ENCODE peak calls at places on chromosomes 13 and 19, in seven cellular contexts. One of them, this sample, is unnamed.

GRCh38 chr13:104171132-104171531 is 1104.9 kb upstream of the SLC10A2 start:
- DNase-seq in AG04450: no peak
- DNase-seq in psoas muscle: no peak
- DNase-seq in neuronal stem cell: no peak
- DNase-seq in tibial artery: no peak
- DNase-seq in uterus: no peak
- DNase-seq in breast epithelium: no peak
- DNase-seq in this sample: no peak

GRCh38 chr19:13812544-13812943 is 17.3 kb downstream of the ZSWIM4 start:
- DNase-seq in AG04450: no peak
- DNase-seq in psoas muscle: no peak
- DNase-seq in neuronal stem cell: no peak
- DNase-seq in tibial artery: no peak
- DNase-seq in uterus: no peak
- DNase-seq in breast epithelium: no peak
- DNase-seq in this sample: no peak

GRCh38 chr13:59409211-59409610 is 754.5 kb downstream of the DIAPH3 start:
- DNase-seq in AG04450: peak; percentile 32
- DNase-seq in psoas muscle: no peak
- DNase-seq in neuronal stem cell: no peak
- DNase-seq in tibial artery: no peak
- DNase-seq in uterus: no peak
- DNase-seq in breast epithelium: peak; percentile 18
- DNase-seq in this sample: no peak

GRCh38 chr13:72530471-72530870 is 197.0 kb downstream of the MZT1 start:
- DNase-seq in AG04450: no peak
- DNase-seq in psoas muscle: no peak
- DNase-seq in neuronal stem cell: no peak
- DNase-seq in tibial artery: no peak
- DNase-seq in uterus: no peak
- DNase-seq in breast epithelium: no peak
- DNase-seq in this sample: no peak

GRCh38 chr13:31105020-31105800 is 56.5 kb downstream of the HSPH1 start:
- DNase-seq in AG04450: no peak
- DNase-seq in psoas muscle: no peak
- DNase-seq in neuronal stem cell: no peak
- DNase-seq in tibial artery: no peak
- DNase-seq in uterus: no peak
- DNase-seq in breast epithelium: no peak
- DNase-seq in this sample: no peak

GRCh38 chr13:95644611-95645052 is at the start of gene DZIP1:
- DNase-seq in AG04450: peak; percentile 64
- DNase-seq in psoas muscle: peak; percentile 83
- DNase-seq in neuronal stem cell: peak; percentile 78
- DNase-seq in tibial artery: peak; percentile 79
- DNase-seq in uterus: peak; percentile 85
- DNase-seq in breast epithelium: peak; percentile 37
- DNase-seq in this sample: no peak

GRCh38 chr19:40231544-40232424 is 5.3 kb upstream of the CCNP start:
- DNase-seq in AG04450: no peak
- DNase-seq in psoas muscle: no peak
- DNase-seq in neuronal stem cell: no peak
- DNase-seq in tibial artery: no peak
- DNase-seq in uterus: no peak
- DNase-seq in breast epithelium: no peak
- DNase-seq in this sample: no peak

GRCh38 chr13:42728507-42729180 is 52.7 kb upstream of the FAM216B start:
- DNase-seq in AG04450: no peak
- DNase-seq in psoas muscle: no peak
- DNase-seq in neuronal stem cell: no peak
- DNase-seq in tibial artery: no peak
- DNase-seq in uterus: no peak
- DNase-seq in breast epithelium: no peak
- DNase-seq in this sample: no peak

GRCh38 chr13:74361274-74361673 is 227.1 kb upstream of the KLF12 start:
- DNase-seq in AG04450: no peak
- DNase-seq in psoas muscle: no peak
- DNase-seq in neuronal stem cell: no peak
- DNase-seq in tibial artery: no peak
- DNase-seq in uterus: no peak
- DNase-seq in breast epithelium: no peak
- DNase-seq in this sample: no peak

GRCh38 chr19:6378036-6378435 is 2.3 kb upstream of the PSPN start:
- DNase-seq in AG04450: peak; percentile 20
- DNase-seq in psoas muscle: no peak
- DNase-seq in neuronal stem cell: no peak
- DNase-seq in tibial artery: no peak
- DNase-seq in uterus: peak; percentile 59
- DNase-seq in breast epithelium: peak; percentile 58
- DNase-seq in this sample: no peak

GRCh38 chr19:47601180-47601904 is 7.6 kb upstream of the BICRA start:
- DNase-seq in AG04450: no peak
- DNase-seq in psoas muscle: no peak
- DNase-seq in neuronal stem cell: no peak
- DNase-seq in tibial artery: no peak
- DNase-seq in uterus: no peak
- DNase-seq in breast epithelium: no peak
- DNase-seq in this sample: peak; percentile 88

GRCh38 chr13:40452741-40453665 is 213.4 kb downstream of the FOXO1 start:
- DNase-seq in AG04450: no peak
- DNase-seq in psoas muscle: no peak
- DNase-seq in neuronal stem cell: no peak
- DNase-seq in tibial artery: no peak
- DNase-seq in uterus: no peak
- DNase-seq in breast epithelium: no peak
- DNase-seq in this sample: no peak

GRCh38 chr13:109145631-109146030 is 516.2 kb downstream of the MYO16 start:
- DNase-seq in AG04450: peak; percentile 44
- DNase-seq in psoas muscle: no peak
- DNase-seq in neuronal stem cell: peak; percentile 24
- DNase-seq in tibial artery: no peak
- DNase-seq in uterus: peak; percentile 29
- DNase-seq in breast epithelium: no peak
- DNase-seq in this sample: no peak

GRCh38 chr19:10388957-10389356 is 8.6 kb upstream of the TYK2 start:
- DNase-seq in AG04450: peak; percentile 50
- DNase-seq in psoas muscle: peak; percentile 91
- DNase-seq in neuronal stem cell: peak; percentile 85
- DNase-seq in tibial artery: peak; percentile 91
- DNase-seq in uterus: peak; percentile 91
- DNase-seq in breast epithelium: peak; percentile 79
- DNase-seq in this sample: peak; percentile 97

GRCh38 chr13:108369412-108369811 is 99.9 kb downstream of the TNFSF13B start:
- DNase-seq in AG04450: no peak
- DNase-seq in psoas muscle: no peak
- DNase-seq in neuronal stem cell: no peak
- DNase-seq in tibial artery: no peak
- DNase-seq in uterus: no peak
- DNase-seq in breast epithelium: no peak
- DNase-seq in this sample: no peak

GRCh38 chr19:27993619-27994018 is 1219.3 kb downstream of the UQCRFS1 start:
- DNase-seq in AG04450: no peak
- DNase-seq in psoas muscle: no peak
- DNase-seq in neuronal stem cell: no peak
- DNase-seq in tibial artery: no peak
- DNase-seq in uterus: no peak
- DNase-seq in breast epithelium: no peak
- DNase-seq in this sample: no peak

GRCh38 chr13:99374994-99375805 is 68.0 kb upstream of the GPR183 start:
- DNase-seq in AG04450: no peak
- DNase-seq in psoas muscle: no peak
- DNase-seq in neuronal stem cell: no peak
- DNase-seq in tibial artery: no peak
- DNase-seq in uterus: no peak
- DNase-seq in breast epithelium: no peak
- DNase-seq in this sample: peak; percentile 93

GRCh38 chr13:50130686-50131051 is 115.4 kb downstream of the KCNRG start:
- DNase-seq in AG04450: no peak
- DNase-seq in psoas muscle: peak; percentile 67
- DNase-seq in neuronal stem cell: peak; percentile 46
- DNase-seq in tibial artery: peak; percentile 71
- DNase-seq in uterus: no peak
- DNase-seq in breast epithelium: no peak
- DNase-seq in this sample: peak; percentile 61

GRCh38 chr13:37747071-37747612 is 122.4 kb downstream of the TRPC4 start:
- DNase-seq in AG04450: peak; percentile 34
- DNase-seq in psoas muscle: no peak
- DNase-seq in neuronal stem cell: no peak
- DNase-seq in tibial artery: no peak
- DNase-seq in uterus: no peak
- DNase-seq in breast epithelium: no peak
- DNase-seq in this sample: no peak

GRCh38 chr19:53621885-53622710 is 9.7 kb upstream of the DPRX start:
- DNase-seq in AG04450: no peak
- DNase-seq in psoas muscle: no peak
- DNase-seq in neuronal stem cell: no peak
- DNase-seq in tibial artery: no peak
- DNase-seq in uterus: no peak
- DNase-seq in breast epithelium: peak; percentile 31
- DNase-seq in this sample: no peak

GRCh38 chr13:107553838-107554237 is 661.5 kb downstream of the LIG4 start:
- DNase-seq in AG04450: no peak
- DNase-seq in psoas muscle: no peak
- DNase-seq in neuronal stem cell: no peak
- DNase-seq in tibial artery: no peak
- DNase-seq in uterus: no peak
- DNase-seq in breast epithelium: no peak
- DNase-seq in this sample: no peak

GRCh38 chr19:5225486-5226345 is 114.9 kb downstream of the PTPRS start:
- DNase-seq in AG04450: no peak
- DNase-seq in psoas muscle: no peak
- DNase-seq in neuronal stem cell: peak; percentile 1
- DNase-seq in tibial artery: no peak
- DNase-seq in uterus: no peak
- DNase-seq in breast epithelium: no peak
- DNase-seq in this sample: no peak

GRCh38 chr13:30791354-30791921 is 56.1 kb downstream of the ALOX5AP start:
- DNase-seq in AG04450: no peak
- DNase-seq in psoas muscle: no peak
- DNase-seq in neuronal stem cell: no peak
- DNase-seq in tibial artery: no peak
- DNase-seq in uterus: no peak
- DNase-seq in breast epithelium: no peak
- DNase-seq in this sample: no peak

GRCh38 chr19:944171-944567 is 18.3 kb downstream of the ARID3A start:
- DNase-seq in AG04450: no peak
- DNase-seq in psoas muscle: no peak
- DNase-seq in neuronal stem cell: no peak
- DNase-seq in tibial artery: no peak
- DNase-seq in uterus: peak; percentile 85
- DNase-seq in breast epithelium: no peak
- DNase-seq in this sample: peak; percentile 91
- H3K27ac ChIP-seq in AG04450: no peak overlapping the region
- H3K27ac ChIP-seq in psoas muscle: no peak overlapping the region
- H3K27ac ChIP-seq in neuronal stem cell: no peak overlapping the region
- H3K27ac ChIP-seq in tibial artery: no peak overlapping the region
- H3K27ac ChIP-seq in uterus: no peak overlapping the region
- H3K27ac ChIP-seq in breast epithelium: no peak overlapping the region
- H3K27ac ChIP-seq in this sample: no peak overlapping the region

DNA sequence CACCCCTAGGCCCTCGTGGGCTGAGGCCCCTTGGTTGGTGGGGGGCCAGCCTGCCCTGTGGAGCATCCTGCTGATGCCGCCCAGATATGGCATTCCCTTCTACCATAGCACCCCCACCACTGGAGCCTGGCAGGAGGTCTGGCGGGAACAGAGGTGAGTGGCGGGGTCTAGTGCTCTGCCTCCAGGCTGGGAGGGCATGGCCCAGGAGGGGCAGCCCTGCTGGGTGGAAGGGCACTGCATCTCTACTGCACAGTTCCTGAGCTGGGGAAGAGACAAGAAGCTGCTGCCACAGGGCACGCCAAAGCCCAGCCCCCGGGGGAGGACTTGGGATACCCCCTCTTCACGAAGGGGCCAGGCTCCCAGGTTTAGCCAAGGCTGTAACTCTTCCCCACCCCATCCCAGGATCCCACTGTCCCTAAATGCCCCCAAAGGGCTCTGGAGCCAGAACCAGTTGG is 2.4 kb upstream of the KMT2B start:
- DNase-seq in AG04450: no peak
- DNase-seq in psoas muscle: no peak
- DNase-seq in neuronal stem cell: no peak
- DNase-seq in tibial artery: no peak
- DNase-seq in uterus: peak; percentile 21
- DNase-seq in breast epithelium: no peak
- DNase-seq in this sample: no peak
- H3K27ac ChIP-seq in AG04450: no peak overlapping the region
- H3K27ac ChIP-seq in psoas muscle: peak overlapping the region; percentile 94
- H3K27ac ChIP-seq in neuronal stem cell: no peak overlapping the region
- H3K27ac ChIP-seq in tibial artery: peak overlapping the region; percentile 86
- H3K27ac ChIP-seq in uterus: peak overlapping the region; percentile 90
- H3K27ac ChIP-seq in breast epithelium: peak overlapping the region; percentile 93
- H3K27ac ChIP-seq in this sample: peak overlapping the region; percentile 93

DNA sequence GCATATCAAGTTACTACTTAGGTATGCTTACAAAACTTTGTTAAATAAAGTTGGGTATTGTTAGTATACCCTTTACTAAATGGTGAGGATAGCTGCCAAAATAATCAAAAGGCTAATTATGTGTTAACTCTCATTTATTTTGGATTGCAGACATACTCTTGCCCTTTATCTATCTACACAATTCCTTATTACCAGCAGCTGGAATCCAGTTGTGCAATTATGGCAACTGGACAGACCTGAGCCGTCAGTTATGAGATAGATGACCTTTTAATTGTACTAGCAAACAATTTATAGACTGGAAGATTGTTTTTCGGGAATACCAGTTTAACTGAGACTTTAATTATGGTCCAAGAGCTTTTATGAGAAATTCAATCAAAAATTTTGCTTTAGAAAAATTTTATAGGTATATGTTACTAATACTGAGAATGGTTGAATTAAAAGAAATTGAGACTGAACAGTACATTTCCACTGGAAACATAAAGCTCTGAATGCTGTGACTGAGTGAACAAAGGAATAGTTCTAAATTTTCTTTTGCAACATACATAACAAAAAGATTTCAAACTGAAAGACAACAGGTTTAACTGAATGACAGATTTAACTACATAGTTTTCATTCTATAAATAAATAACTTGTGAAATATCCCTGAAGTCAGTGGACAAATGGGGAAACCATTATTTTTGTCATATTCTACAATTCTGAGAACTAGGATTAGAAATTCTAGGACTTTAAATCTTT is 97.5 kb downstream of the ZC3H13 start:
- DNase-seq in AG04450: no peak
- DNase-seq in psoas muscle: no peak
- DNase-seq in neuronal stem cell: no peak
- DNase-seq in tibial artery: no peak
- DNase-seq in uterus: no peak
- DNase-seq in breast epithelium: no peak
- DNase-seq in this sample: no peak
- H3K27ac ChIP-seq in AG04450: no peak overlapping the region
- H3K27ac ChIP-seq in psoas muscle: no peak overlapping the region
- H3K27ac ChIP-seq in neuronal stem cell: no peak overlapping the region
- H3K27ac ChIP-seq in tibial artery: no peak overlapping the region
- H3K27ac ChIP-seq in uterus: no peak overlapping the region
- H3K27ac ChIP-seq in breast epithelium: no peak overlapping the region
- H3K27ac ChIP-seq in this sample: no peak overlapping the region

DNA sequence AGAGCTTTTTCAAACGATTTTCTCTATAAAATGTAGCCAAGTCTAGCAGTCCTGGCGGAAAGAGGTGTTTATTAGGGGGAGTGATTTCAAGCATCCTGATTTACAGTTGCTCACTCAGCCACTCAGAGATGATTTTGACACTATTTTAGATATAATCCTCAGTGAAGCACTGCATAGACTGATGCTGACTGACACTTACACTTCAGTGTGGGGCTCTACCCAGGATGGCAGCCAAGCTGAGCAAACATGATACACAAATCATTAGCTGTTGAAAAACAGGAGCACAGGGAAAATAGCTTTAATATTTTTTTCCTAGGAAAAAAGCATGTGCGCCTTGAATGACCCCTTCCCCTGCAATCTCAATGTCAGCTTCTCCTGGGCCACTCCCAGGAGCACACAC is 36.6 kb downstream of the RCBTB2 start:
- DNase-seq in AG04450: no peak
- DNase-seq in psoas muscle: no peak
- DNase-seq in neuronal stem cell: no peak
- DNase-seq in tibial artery: no peak
- DNase-seq in uterus: no peak
- DNase-seq in breast epithelium: no peak
- DNase-seq in this sample: no peak
- H3K27ac ChIP-seq in AG04450: no peak overlapping the region
- H3K27ac ChIP-seq in psoas muscle: no peak overlapping the region
- H3K27ac ChIP-seq in neuronal stem cell: no peak overlapping the region
- H3K27ac ChIP-seq in tibial artery: no peak overlapping the region
- H3K27ac ChIP-seq in uterus: peak overlapping the region; percentile 60
- H3K27ac ChIP-seq in breast epithelium: no peak overlapping the region
- H3K27ac ChIP-seq in this sample: no peak overlapping the region

This sample was measured in Peyer's patch.